ENCODE peak calls at places on chromosome 22, in five cellular contexts. One of them, this sample, is unnamed.

GRCh38 chr22:27022256-27022655 is 364.9 kb downstream of the MIAT start:
- DNase-seq in NCI-H774: no peak
- DNase-seq in mesothelial cell of epicardium: no peak
- DNase-seq in amniotic stem cell: no peak
- DNase-seq in COLO829: no peak
- DNase-seq in this sample: no peak

GRCh38 chr22:42270178-42270511 is 308 bp downstream of the TCF20 start:
- DNase-seq in COLO829: no peak
- DNase-seq in mesothelial cell of epicardium: no peak
- DNase-seq in amniotic stem cell: no peak
- DNase-seq in NCI-H774: no peak
- DNase-seq in this sample: peak; percentile 22

GRCh38 chr22:41311487-41311886 is 10.2 kb downstream of the ZC3H7B start:
- DNase-seq in mesothelial cell of epicardium: no peak
- DNase-seq in COLO829: no peak
- DNase-seq in amniotic stem cell: no peak
- DNase-seq in NCI-H774: no peak
- DNase-seq in this sample: no peak

GRCh38 chr22:27804683-27805297 is 3.2 kb upstream of the MN1 start:
- DNase-seq in NCI-H774: peak; percentile 16
- DNase-seq in COLO829: peak; percentile 16
- DNase-seq in mesothelial cell of epicardium: peak; percentile 78
- DNase-seq in amniotic stem cell: peak; percentile 63
- DNase-seq in this sample: peak; percentile 23

GRCh38 chr22:46656856-46657654 is 36.9 kb downstream of the GRAMD4 start:
- DNase-seq in mesothelial cell of epicardium: no peak
- DNase-seq in NCI-H774: no peak
- DNase-seq in amniotic stem cell: no peak
- DNase-seq in COLO829: no peak
- DNase-seq in this sample: no peak

GRCh38 chr22:19868773-19869471 is 14.2 kb upstream of the GNB1L start:
- DNase-seq in NCI-H774: no peak
- DNase-seq in amniotic stem cell: no peak
- DNase-seq in mesothelial cell of epicardium: no peak
- DNase-seq in COLO829: peak; percentile 63
- DNase-seq in this sample: no peak

GRCh38 chr22:37996515-37997246 is 12.3 kb upstream of the SOX10 start:
- DNase-seq in amniotic stem cell: no peak
- DNase-seq in COLO829: no peak
- DNase-seq in NCI-H774: no peak
- DNase-seq in mesothelial cell of epicardium: no peak
- DNase-seq in this sample: no peak

GRCh38 chr22:18032455-18033101 is 8.2 kb upstream of the MICAL3 start:
- DNase-seq in amniotic stem cell: no peak
- DNase-seq in mesothelial cell of epicardium: no peak
- DNase-seq in NCI-H774: no peak
- DNase-seq in COLO829: no peak
- DNase-seq in this sample: no peak

GRCh38 chr22:46355369-46355995 is 20.0 kb downstream of the TRMU start:
- DNase-seq in NCI-H774: no peak
- DNase-seq in amniotic stem cell: peak; percentile 21
- DNase-seq in COLO829: peak; percentile 76
- DNase-seq in mesothelial cell of epicardium: peak; percentile 79
- DNase-seq in this sample: peak; percentile 26

GRCh38 chr22:44914026-44914721 is 95.6 kb downstream of the PHF21B start:
- DNase-seq in COLO829: no peak
- DNase-seq in NCI-H774: no peak
- DNase-seq in mesothelial cell of epicardium: no peak
- DNase-seq in amniotic stem cell: no peak
- DNase-seq in this sample: no peak

GRCh38 chr22:48628891-48629559 is 1198.6 kb downstream of the BRD1 start:
- DNase-seq in NCI-H774: no peak
- DNase-seq in mesothelial cell of epicardium: no peak
- DNase-seq in COLO829: no peak
- DNase-seq in amniotic stem cell: no peak
- DNase-seq in this sample: no peak

GRCh38 chr22:43014062-43014875 is 680 bp downstream of the PACSIN2 start:
- DNase-seq in amniotic stem cell: no peak
- DNase-seq in NCI-H774: no peak
- DNase-seq in COLO829: no peak
- DNase-seq in mesothelial cell of epicardium: peak; percentile 54
- DNase-seq in this sample: peak; percentile 14

GRCh38 chr22:42649261-42650056 is at the start of gene CYB5R3:
- DNase-seq in COLO829: peak; percentile 91
- DNase-seq in NCI-H774: peak; percentile 37
- DNase-seq in mesothelial cell of epicardium: peak; percentile 83
- DNase-seq in amniotic stem cell: peak; percentile 62
- DNase-seq in this sample: peak; percentile 73